ENCODE peak calls at places on chromosome 16, in four cellular contexts. One of them, this sample, is unnamed.

GRCh38 chr16:75097941-75098897 is 18.4 kb downstream of the LDHD start:
- DNase-seq in globus pallidus: peak; percentile 44
- DNase-seq in spleen: no peak
- DNase-seq in COR-L47: no peak
- DNase-seq in this sample: no peak

GRCh38 chr16:57446530-57447141 is 549 bp downstream of the CIAPIN1 start:
- DNase-seq in globus pallidus: peak; percentile 3
- DNase-seq in spleen: no peak
- DNase-seq in COR-L47: peak; percentile 53
- DNase-seq in this sample: peak; percentile 31

GRCh38 chr16:66924527-66925321 is 611 bp downstream of the RRAD start:
- DNase-seq in globus pallidus: no peak
- DNase-seq in spleen: no peak
- DNase-seq in COR-L47: no peak
- DNase-seq in this sample: no peak

GRCh38 chr16:23949630-23950290 is 114.0 kb downstream of the PRKCB start:
- DNase-seq in globus pallidus: no peak
- DNase-seq in spleen: peak; percentile 95
- DNase-seq in COR-L47: no peak
- DNase-seq in this sample: peak; percentile 84

GRCh38 chr16:25253322-25253721 is 4.3 kb downstream of the ZKSCAN2 start:
- DNase-seq in globus pallidus: no peak
- DNase-seq in spleen: no peak
- DNase-seq in COR-L47: no peak
- DNase-seq in this sample: no peak

GRCh38 chr16:8678068-8678927 is 3.9 kb downstream of the ABAT start:
- DNase-seq in globus pallidus: no peak
- DNase-seq in spleen: peak; percentile 16
- DNase-seq in COR-L47: no peak
- DNase-seq in this sample: no peak

GRCh38 chr16:17266606-17267313 is 204.0 kb downstream of the XYLT1 start:
- DNase-seq in globus pallidus: peak; percentile 66
- DNase-seq in spleen: no peak
- DNase-seq in COR-L47: no peak
- DNase-seq in this sample: no peak

GRCh38 chr16:66127459-66128362 is 238.8 kb upstream of the CDH5 start:
- DNase-seq in globus pallidus: no peak
- DNase-seq in spleen: no peak
- DNase-seq in COR-L47: peak; percentile 10
- DNase-seq in this sample: no peak

GRCh38 chr16:86716649-86717048 is 138.3 kb downstream of the FOXL1 start:
- DNase-seq in globus pallidus: no peak
- DNase-seq in spleen: no peak
- DNase-seq in COR-L47: no peak
- DNase-seq in this sample: no peak

GRCh38 chr16:8620535-8620934 is 963 bp upstream of the METTL22 start:
- DNase-seq in globus pallidus: no peak
- DNase-seq in spleen: no peak
- DNase-seq in COR-L47: no peak
- DNase-seq in this sample: no peak

GRCh38 chr16:4415538-4416199 is 727 bp downstream of the CORO7 start:
- DNase-seq in globus pallidus: peak; percentile 76
- DNase-seq in spleen: peak; percentile 95
- DNase-seq in COR-L47: no peak
- DNase-seq in this sample: peak; percentile 91